ENCODE peak calls at places on chromosomes 6 and 20, in four cellular contexts. K, U, X and R are unnamed samples.

GRCh38 chr20:43963233-43963632 is 48.6 kb downstream of the TOX2 start:
- DNase-seq in U (no peak), K (peak), X (no peak), R (no peak)

GRCh38 chr6:117818449-117818848 is 88.6 kb upstream of the SLC35F1 start:
- DNase-seq in K (no peak), X (no peak), U (no peak), R (no peak)

GRCh38 chr20:49210101-49210749 is 9.0 kb upstream of the DDX27 start:
- DNase-seq in U (no peak), X (peak), K (peak), R (no peak)

GRCh38 chr20:44540834-44541233 is 19.0 kb upstream of the SERINC3 start:
- DNase-seq in K (peak), X (peak), U (peak), R (no peak)

GRCh38 chr6:87237804-87238203 is 82.4 kb downstream of the ZNF292 start:
- DNase-seq in U (peak), X (peak), K (peak), R (no peak)

GRCh38 chr6:15441215-15441868 is 195.5 kb downstream of the JARID2 start:
- DNase-seq in X (peak), U (peak), K (peak), R (no peak)

GRCh38 chr20:35739294-35740163 is 2.5 kb downstream of the RBM39 start:
- DNase-seq in K (peak), U (peak), X (no peak), R (no peak)

GRCh38 chr20:3013771-3014170 is 29.7 kb upstream of the GNRH2 start:
- DNase-seq in K (no peak), X (no peak), U (no peak), R (no peak)

GRCh38 chr20:40587038-40587437 is 102.0 kb downstream of the MAFB start:
- DNase-seq in X (no peak), K (no peak), U (no peak), R (no peak)

GRCh38 chr6:6220718-6221117 is 99.7 kb downstream of the F13A1 start:
- DNase-seq in X (no peak), U (no peak), K (no peak), R (no peak)

GRCh38 chr6:168121308-168121665 is 42.3 kb upstream of the FRMD1 start:
- DNase-seq in K (no peak), U (no peak), X (no peak), R (peak)

GRCh38 chr6:132598473-132598872 is 8.9 kb upstream of the TAAR5 start:
- DNase-seq in U (peak), K (peak), X (peak), R (no peak)

GRCh38 chr6:134714679-134715078 is 235.2 kb downstream of the ALDH8A1 start:
- DNase-seq in U (no peak), X (peak), K (peak), R (no peak)

GRCh38 chr6:100998111-100998510 is 117.0 kb upstream of the ASCC3 start:
- DNase-seq in U (no peak), K (peak), X (peak), R (no peak)

GRCh38 chr6:94478178-94479140 is 1059.1 kb upstream of the EPHA7 start:
- DNase-seq in U (no peak), K (no peak), X (no peak), R (no peak)

GRCh38 chr6:38671885-38672467 is 31.0 kb downstream of the GLO1 start:
- DNase-seq in X (peak), K (peak), U (peak), R (no peak)